ENCODE peak calls at places on chromosomes 1 and 21, in four cellular contexts. F, P, I and Z are unnamed samples.

GRCh38 chr1:155008015-155008941 is 5.7 kb downstream of the ZBTB7B start:
- DNase-seq in P (no peak), I (no peak), F (peak; percentile 81), Z (no peak)

GRCh38 chr1:180533571-180533987 is 25.2 kb upstream of the OVAAL start:
- DNase-seq in P (peak; percentile 87), I (peak; percentile 73), F (peak; percentile 86), Z (no peak)

GRCh38 chr1:25064465-25065238 is 134.6 kb upstream of the RUNX3 start:
- DNase-seq in P (no peak), F (no peak), I (peak; percentile 9), Z (no peak)

GRCh38 chr1:73577206-73577605 is 620.8 kb downstream of the LRRIQ3 start:
- DNase-seq in F (no peak), P (no peak), I (no peak), Z (no peak)

GRCh38 chr1:180598333-180598979 is 33.4 kb upstream of the XPR1 start:
- DNase-seq in P (no peak), F (no peak), I (no peak), Z (no peak)

GRCh38 chr1:204751883-204752687 is 66.5 kb upstream of the LRRN2 start:
- DNase-seq in I (no peak), P (no peak), F (peak; percentile 68), Z (no peak)

GRCh38 chr1:93613895-93614294 is 67.7 kb downstream of the BCAR3 start:
- DNase-seq in I (no peak), P (peak; percentile 71), F (no peak), Z (no peak)

GRCh38 chr21:21200939-21201610 is 202.9 kb downstream of the NCAM2 start:
- DNase-seq in P (no peak), I (no peak), F (no peak), Z (no peak)

GRCh38 chr1:168693872-168694238 is 35.2 kb downstream of the DPT start:
- DNase-seq in P (no peak), I (no peak), F (no peak), Z (no peak)

GRCh38 chr1:196584703-196585102 is 23.5 kb downstream of the KCNT2 start:
- DNase-seq in P (no peak), F (no peak), I (no peak), Z (no peak)

GRCh38 chr1:179031855-179032513 is 6.3 kb downstream of the FAM20B start:
- DNase-seq in F (no peak), P (no peak), I (no peak), Z (no peak)

GRCh38 chr1:246508897-246509688 is 2.0 kb upstream of the SMYD3 start:
- DNase-seq in F (no peak), P (no peak), I (no peak), Z (no peak)

GRCh38 chr1:159983681-159984080 is 29.6 kb upstream of the SLAMF9 start:
- DNase-seq in I (no peak), P (no peak), F (no peak), Z (peak; percentile 60)

GRCh38 chr1:154556422-154556821 is 2.0 kb downstream of the UBE2Q1 start:
- DNase-seq in F (no peak), P (peak; percentile 43), I (no peak), Z (no peak)

GRCh38 chr1:47996406-47997226 is 569 bp downstream of the TRABD2B start:
- DNase-seq in P (peak; percentile 34), F (no peak), I (no peak), Z (no peak)

GRCh38 chr1:41361495-41362356 is 492 bp downstream of the FOXO6 start:
- DNase-seq in I (no peak), F (peak; percentile 70), P (no peak), Z (no peak)

DNA sequence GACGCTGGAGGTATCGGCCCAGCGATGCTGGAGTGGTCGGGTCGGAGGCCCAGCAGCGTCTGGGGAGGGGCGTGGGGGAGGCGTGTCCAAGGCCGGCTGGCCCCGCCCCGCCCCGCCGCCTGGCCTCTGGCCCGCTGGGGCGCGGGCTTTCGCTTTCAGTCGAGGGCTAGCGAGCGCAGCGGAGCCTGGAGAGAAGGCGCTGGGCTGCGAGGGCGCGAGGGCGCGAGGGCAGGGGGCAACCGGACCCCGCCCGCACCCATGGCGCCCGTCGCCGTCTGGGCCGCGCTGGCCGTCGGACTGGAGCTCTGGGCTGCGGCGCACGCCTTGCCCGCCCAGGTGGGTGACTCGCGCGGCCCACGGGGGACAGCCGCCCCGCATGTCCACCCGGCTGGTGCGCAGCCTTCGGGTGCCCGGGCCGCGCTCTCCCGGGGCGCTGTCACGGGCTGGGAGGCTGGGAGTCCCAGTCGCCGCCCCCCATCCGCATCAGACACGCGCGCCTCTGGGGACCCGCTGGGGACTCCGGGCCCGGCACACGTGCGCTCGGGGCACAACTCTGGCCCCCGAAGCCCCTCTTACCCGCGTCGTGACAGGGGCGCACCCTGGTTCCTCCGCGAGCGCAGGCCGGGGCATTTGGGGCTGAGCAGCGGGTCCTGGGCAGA is at the start of gene TNFRSF1B:
- DNase-seq in I (peak; percentile 85), P (peak; percentile 59), F (peak; percentile 95), Z (no peak)
- H3K4me3 ChIP-seq in I (peak within 1 kb of the TSS; percentile 92), P (peak within 1 kb of the TSS; percentile 71), F (peak within 1 kb of the TSS; percentile 52), Z (peak within 1 kb of the TSS; percentile 86)

GRCh38 chr1:162561616-162562451 is at the start of gene UAP1:
- DNase-seq in P (peak; percentile 42), I (no peak), F (no peak), Z (no peak)

GRCh38 chr1:162564762-162565218 is 3.3 kb downstream of the UAP1 start:
- DNase-seq in I (no peak), F (no peak), P (no peak), Z (no peak)

GRCh38 chr1:162560303-162561036 is 1.1 kb upstream of the UAP1 start:
- DNase-seq in F (no peak), I (no peak), P (no peak), Z (no peak)

GRCh38 chr1:162561037-162561615 is 396 bp upstream of the UAP1 start:
- DNase-seq in I (peak; percentile 99), F (peak; percentile 98), P (peak; percentile 99), Z (peak; percentile 100)

GRCh38 chr1:162562452-162562828 is 918 bp downstream of the UAP1 start:
- DNase-seq in F (no peak), P (no peak), I (no peak), Z (no peak)
- H3K4me3 ChIP-seq in F (peak overlapping the region; percentile 84), P (peak overlapping the region; percentile 90), I (peak overlapping the region; percentile 91), Z (peak overlapping the region; percentile 84)

DNA sequence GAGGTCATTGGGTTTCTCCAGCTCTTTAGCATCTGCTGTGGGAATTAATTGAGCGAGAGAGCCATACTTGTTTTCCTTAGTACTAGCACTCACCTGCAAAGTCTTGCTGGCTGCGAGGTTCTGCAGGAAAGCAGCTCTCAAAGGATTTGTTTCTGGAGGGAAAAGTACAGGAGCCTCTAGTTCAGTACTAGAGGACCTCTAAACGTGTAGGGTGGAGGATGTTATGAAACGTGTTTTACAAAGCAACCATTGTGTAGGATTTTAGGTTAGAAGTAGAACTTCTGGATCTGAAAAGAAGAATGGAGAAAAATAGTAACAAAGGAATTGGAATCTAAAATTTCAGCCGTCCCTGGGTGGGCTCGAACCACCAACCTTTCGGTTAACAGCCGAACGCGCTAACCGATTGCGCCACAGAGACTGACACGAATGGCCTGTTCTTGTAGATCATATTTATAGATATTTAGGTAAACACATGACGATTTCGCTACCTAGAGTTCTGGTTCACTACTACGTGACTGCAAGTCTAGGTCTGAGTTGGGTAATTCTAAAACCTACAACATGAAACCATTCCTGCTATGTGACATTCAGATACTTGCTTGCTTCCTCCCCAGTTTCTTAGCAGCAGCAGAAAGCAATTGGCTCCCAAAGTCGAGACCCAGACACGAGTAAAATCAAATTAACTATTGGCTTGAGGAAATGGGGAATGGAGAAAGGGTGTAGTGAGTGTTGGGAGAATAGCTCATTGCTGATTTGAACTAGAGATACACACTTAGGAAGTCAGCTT is 60.2 kb upstream of the CFAP126 start:
- DNase-seq in I (no peak), F (peak; percentile 48), P (no peak), Z (no peak)
- H3K4me3 ChIP-seq in I (peak overlapping the region; percentile 2), F (peak overlapping the region; percentile 42), P (no peak overlapping the region), Z (no peak overlapping the region)

DNA sequence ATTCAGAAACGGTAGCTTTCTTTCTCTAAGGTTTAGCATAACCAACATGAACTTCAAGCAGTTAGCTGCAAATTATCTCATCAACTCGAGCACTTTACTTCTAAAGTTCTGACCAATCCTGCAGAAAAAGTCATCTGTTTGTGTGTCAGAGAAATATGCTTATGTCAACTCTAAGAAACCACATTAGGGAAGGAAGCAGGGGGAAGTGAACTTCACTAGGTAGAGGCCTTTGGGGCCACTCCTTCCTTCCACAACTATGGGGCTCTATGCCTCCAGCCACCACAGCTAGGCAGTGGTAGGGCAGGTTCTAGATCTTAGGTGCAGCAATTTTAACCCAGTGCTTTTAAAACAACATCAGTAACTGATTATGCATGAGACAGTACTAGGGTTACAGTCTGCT is 375.9 kb downstream of the DSCAM start:
- DNase-seq in I (no peak), F (no peak), P (no peak), Z (no peak)
- H3K4me3 ChIP-seq in I (no peak overlapping the region), F (no peak overlapping the region), P (no peak overlapping the region), Z (no peak overlapping the region)

GRCh38 chr1:1421147-1421906 is at the start of gene ANKRD65:
- DNase-seq in F (no peak), P (no peak), I (peak; percentile 80), Z (no peak)
- H3K4me3 ChIP-seq in F (no peak within 1 kb of the TSS), P (peak within 1 kb of the TSS; percentile 39), I (peak within 1 kb of the TSS; percentile 48), Z (peak within 1 kb of the TSS; percentile 53)

GRCh38 chr1:161160763-161161162 is 1.5 kb downstream of the USP21 start:
- DNase-seq in F (no peak), P (no peak), I (no peak), Z (no peak)
- H3K4me3 ChIP-seq in F (peak overlapping the region; percentile 17), P (no peak overlapping the region), I (peak overlapping the region; percentile 98), Z (peak overlapping the region; percentile 88)

GRCh38 chr1:16153110-16153998 is 2.5 kb downstream of the EPHA2 start:
- DNase-seq in P (no peak), I (no peak), F (no peak), Z (no peak)

GRCh38 chr1:16155537-16156410 is at the start of gene EPHA2:
- DNase-seq in F (no peak), P (peak; percentile 95), I (peak; percentile 96), Z (no peak)

GRCh38 chr1:16151985-16152384 is 3.9 kb downstream of the EPHA2 start:
- DNase-seq in I (no peak), P (no peak), F (no peak), Z (no peak)

GRCh38 chr1:16152521-16153087 is 3.3 kb downstream of the EPHA2 start:
- DNase-seq in P (no peak), F (no peak), I (no peak), Z (no peak)

GRCh38 chr1:16153999-16154673 is 1.7 kb downstream of the EPHA2 start:
- DNase-seq in I (no peak), P (no peak), F (no peak), Z (no peak)
- H3K4me3 ChIP-seq in I (peak overlapping the region; percentile 78), P (peak overlapping the region; percentile 63), F (no peak overlapping the region), Z (peak overlapping the region; percentile 68)

GRCh38 chr1:109251277-109252166 is 2.2 kb downstream of the CELSR2 start:
- DNase-seq in F (no peak), I (no peak), P (no peak), Z (no peak)

GRCh38 chr1:109252167-109252892 is 3.0 kb downstream of the CELSR2 start:
- DNase-seq in F (no peak), I (no peak), P (no peak), Z (no peak)

GRCh38 chr1:109248797-109249629 is at the start of gene CELSR2:
- DNase-seq in P (peak; percentile 85), I (peak; percentile 70), F (peak; percentile 93), Z (no peak)

GRCh38 chr1:109249654-109250401 is 489 bp downstream of the CELSR2 start:
- DNase-seq in I (no peak), P (no peak), F (peak; percentile 80), Z (no peak)

GRCh38 chr1:109250454-109251276 is 1.3 kb downstream of the CELSR2 start:
- DNase-seq in I (no peak), P (no peak), F (no peak), Z (no peak)
- H3K4me3 ChIP-seq in I (peak overlapping the region; percentile 59), P (peak overlapping the region; percentile 47), F (peak overlapping the region; percentile 54), Z (peak overlapping the region; percentile 74)